ENCODE peak calls at places on chromosomes 16 and 17, in nine cellular contexts. A, P, O, R, Z, T, B, Y and K are unnamed samples.

GRCh38 chr16:53429221-53429943 is 4.9 kb upstream of the RBL2 start:
- DNase-seq in A (no peak), P (no peak), O (no peak), R (peak), Z (peak), T (peak), B (peak), Y (no peak), K (no peak)

GRCh38 chr17:32901743-32902142 is 24.8 kb upstream of the MYO1D start:
- DNase-seq in A (no peak), P (no peak), O (no peak), R (no peak), Z (no peak), T (no peak), B (no peak), Y (no peak), K (no peak)

GRCh38 chr16:23905027-23905426 is 69.2 kb downstream of the PRKCB start:
- DNase-seq in A (no peak), P (peak), O (no peak), R (no peak), Z (peak), T (peak), B (peak), Y (no peak), K (no peak)

GRCh38 chr16:32116080-32116479 is 137.0 kb upstream of the TP53TG3D start:
- DNase-seq in A (no peak), P (no peak), O (no peak), R (no peak), Z (no peak), T (no peak), B (no peak), Y (peak), K (no peak)

GRCh38 chr17:58576679-58577367 is 62.4 kb upstream of the MTMR4 start:
- DNase-seq in A (no peak), P (no peak), O (no peak), R (no peak), Z (no peak), T (no peak), B (peak), Y (no peak), K (peak)

GRCh38 chr17:19370493-19370960 is 7.8 kb upstream of the MAPK7 start:
- DNase-seq in A (no peak), P (no peak), O (peak), R (no peak), Z (no peak), T (no peak), B (no peak), Y (peak), K (peak)

GRCh38 chr17:79659376-79659775 is 48.5 kb upstream of the RBFOX3 start:
- DNase-seq in A (no peak), P (no peak), O (no peak), R (no peak), Z (no peak), T (no peak), B (no peak), Y (no peak), K (no peak)

GRCh38 chr17:50262001-50262794 is 12.1 kb upstream of the TMEM92 start:
- DNase-seq in A (no peak), P (no peak), O (no peak), R (no peak), Z (no peak), T (no peak), B (no peak), Y (no peak), K (no peak)

GRCh38 chr17:79464310-79465010 is 146.4 kb downstream of the RBFOX3 start:
- DNase-seq in A (peak), P (no peak), O (no peak), R (no peak), Z (no peak), T (no peak), B (no peak), Y (no peak), K (no peak)

GRCh38 chr17:73850426-73850825 is 206.2 kb upstream of the SDK2 start:
- DNase-seq in A (no peak), P (no peak), O (no peak), R (no peak), Z (no peak), T (no peak), B (no peak), Y (no peak), K (no peak)

GRCh38 chr17:43846963-43847369 is at the start of gene CD300LG:
- DNase-seq in A (no peak), P (no peak), O (no peak), R (no peak), Z (no peak), T (no peak), B (no peak), Y (no peak), K (no peak)

GRCh38 chr16:22184615-22184968 is 21.5 kb upstream of the EEF2K start:
- DNase-seq in A (no peak), P (no peak), O (no peak), R (no peak), Z (no peak), T (no peak), B (no peak), Y (no peak), K (peak)

GRCh38 chr16:69037373-69038160 is 67.9 kb upstream of the HAS3 start:
- DNase-seq in A (no peak), P (no peak), O (no peak), R (no peak), Z (no peak), T (no peak), B (no peak), Y (no peak), K (no peak)

GRCh38 chr17:18889658-18890057 is 31.7 kb downstream of the PRPSAP2 start:
- DNase-seq in A (no peak), P (no peak), O (no peak), R (no peak), Z (no peak), T (no peak), B (no peak), Y (no peak), K (no peak)

GRCh38 chr17:80856863-80857488 is 134.7 kb upstream of the CHMP6 start:
- DNase-seq in A (no peak), P (no peak), O (no peak), R (no peak), Z (no peak), T (no peak), B (no peak), Y (no peak), K (no peak)

DNA sequence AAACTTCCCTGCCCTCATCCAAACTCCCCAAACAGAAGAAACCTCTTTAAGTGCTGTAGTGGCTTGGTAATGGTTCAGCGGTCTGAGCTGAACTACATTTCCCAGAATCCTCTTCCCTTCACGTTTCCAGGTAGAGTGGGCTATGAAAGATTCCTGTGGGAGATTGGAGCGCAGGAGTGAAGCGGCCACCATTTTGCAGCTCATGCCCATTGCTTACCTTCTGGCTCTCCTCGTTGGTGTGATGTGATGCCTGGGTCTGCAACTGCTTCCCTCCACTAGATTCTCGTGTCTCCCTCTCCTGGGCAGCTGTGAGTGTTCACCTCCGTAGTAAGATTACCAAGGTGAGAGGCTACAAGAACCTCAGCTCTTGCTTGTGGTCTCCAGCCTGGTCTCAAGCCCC is 82.1 kb downstream of the GPR139 start:
- DNase-seq in A (no peak), P (no peak), O (no peak), R (no peak), Z (no peak), T (no peak), B (no peak), Y (no peak), K (no peak)
- TF ChIP-seq CTCF in A (no peak), P (no peak), O (no peak), R (no peak), Z (no peak), T (no peak), B (no peak), Y (no peak), K (no peak)

GRCh38 chr16:17501321-17501720 is 30.6 kb upstream of the XYLT1 start:
- DNase-seq in A (no peak), P (no peak), O (no peak), R (no peak), Z (no peak), T (no peak), B (no peak), Y (no peak), K (no peak)
- TF ChIP-seq CTCF in A (no peak), P (no peak), O (no peak), R (no peak), Z (no peak), T (no peak), B (no peak), Y (no peak), K (no peak)

GRCh38 chr17:74919440-74920305 is 3.4 kb downstream of the USH1G start:
- DNase-seq in A (no peak), P (peak), O (no peak), R (no peak), Z (no peak), T (no peak), B (peak), Y (no peak), K (peak)
- TF ChIP-seq CTCF in A (peak), P (peak), O (no peak), R (no peak), Z (peak), T (no peak), B (peak), Y (no peak), K (peak)

DNA sequence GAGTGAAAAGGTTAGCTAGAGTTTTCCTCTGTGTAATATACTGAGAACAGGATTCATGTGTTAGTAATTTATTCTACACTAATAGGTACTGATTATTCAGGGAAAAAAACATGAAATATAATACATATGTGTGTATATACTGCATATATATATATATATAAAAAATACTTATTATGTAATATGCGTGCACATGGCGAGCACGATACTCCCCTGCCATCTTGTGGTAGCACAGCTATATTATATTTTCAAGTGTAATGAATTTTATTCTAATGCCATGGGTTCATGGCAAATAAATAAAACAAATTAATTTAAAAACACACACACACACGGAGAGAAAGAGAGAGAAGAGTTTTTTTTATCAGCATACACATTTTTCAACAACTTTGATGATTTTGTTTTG is 460.6 kb downstream of the KCNJ2 start:
- DNase-seq in A (peak), P (peak), O (no peak), R (no peak), Z (no peak), T (no peak), B (peak), Y (no peak), K (no peak)
- TF ChIP-seq CTCF in A (peak), P (peak), O (no peak), R (no peak), Z (peak), T (peak), B (peak), Y (no peak), K (no peak)

DNA sequence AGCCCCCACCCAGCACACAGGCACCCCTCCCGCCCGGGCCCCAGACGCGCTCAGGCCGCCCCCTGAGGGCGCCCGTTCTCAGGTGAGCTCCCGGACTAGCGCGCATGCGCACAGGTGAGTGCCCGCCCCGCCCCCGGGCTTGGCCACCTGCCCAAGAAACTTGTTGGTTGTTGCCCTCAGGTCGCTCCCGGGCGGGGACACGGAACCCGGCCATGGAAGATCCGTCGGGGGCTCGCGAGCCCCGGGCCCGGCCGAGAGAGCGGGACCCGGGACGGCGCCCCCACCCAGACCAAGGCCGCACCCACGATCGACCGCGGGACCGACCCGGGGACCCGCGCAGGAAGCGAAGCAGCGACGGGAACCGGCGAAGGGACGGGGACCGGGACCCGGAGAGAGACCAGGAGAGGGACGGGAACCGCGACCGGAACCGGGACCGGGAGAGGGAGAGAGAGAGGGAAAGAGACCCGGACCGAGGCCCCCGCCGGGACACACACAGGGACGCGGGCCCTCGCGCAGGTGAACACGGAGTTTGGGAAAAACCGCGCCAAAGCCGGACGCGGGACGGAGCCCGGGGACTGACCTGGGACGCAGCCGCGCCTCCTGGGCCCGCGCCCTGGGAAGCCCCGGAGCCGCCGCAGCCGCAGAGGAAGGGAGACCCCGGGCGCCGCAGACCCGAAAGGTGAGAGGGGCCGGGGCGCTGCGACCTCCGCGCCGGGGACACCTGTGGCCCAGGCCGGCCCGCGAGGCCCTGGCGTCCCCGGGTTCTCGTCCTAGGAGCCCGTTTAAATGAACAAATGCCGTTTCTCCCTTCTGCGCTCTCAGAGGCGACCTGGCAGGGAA is at the start of gene MARVELD3:
- DNase-seq in A (no peak), P (peak), O (peak), R (peak), Z (no peak), T (no peak), B (no peak), Y (peak), K (no peak)
- TF ChIP-seq CTCF in A (no peak), P (no peak), O (no peak), R (no peak), Z (no peak), T (no peak), B (no peak), Y (no peak), K (no peak)

GRCh38 chr17:75493476-75494129 is 21.7 kb downstream of the CASKIN2 start:
- DNase-seq in A (no peak), P (no peak), O (no peak), R (no peak), Z (no peak), T (no peak), B (no peak), Y (no peak), K (no peak)
- TF ChIP-seq CTCF in A (no peak), P (no peak), O (no peak), R (no peak), Z (no peak), T (no peak), B (no peak), Y (no peak), K (no peak)